ENCODE peak calls at places on chromosomes 2 and 18, in nine cellular contexts. H is HCT116, P is lower leg skin, D is ovary, Z is stomach, N is sigmoid colon, A is adrenal gland, U is Peyer's patch, J is transverse colon. Y is an unnamed sample.

GRCh38 chr2:230600881-230601280 is 111.8 kb upstream of the CAB39 start:
- DNase-seq in H (no peak), P (no peak), D (no peak), Z (no peak), N (no peak), A (no peak), U (no peak), J (no peak), Y (no peak)

GRCh38 chr2:51014722-51015121 is 17.2 kb downstream of the NRXN1 start:
- DNase-seq in H (no peak), P (no peak), D (no peak), Z (no peak), N (no peak), A (no peak), U (no peak), J (no peak), Y (no peak)

GRCh38 chr2:9972621-9973445 is 21.3 kb downstream of the GRHL1 start:
- DNase-seq in H (no peak), P (peak), D (no peak), Z (peak), N (no peak), A (no peak), U (no peak), J (no peak), Y (no peak)

GRCh38 chr2:239856620-239857285 is 168.4 kb downstream of the NDUFA10 start:
- DNase-seq in H (no peak), P (peak), D (no peak), Z (no peak), N (no peak), A (no peak), U (no peak), J (no peak), Y (no peak)

GRCh38 chr18:38940863-38941531 is 1375.4 kb upstream of the CELF4 start:
- DNase-seq in H (peak), P (no peak), D (no peak), Z (no peak), N (no peak), A (peak), U (peak), J (no peak), Y (peak)

GRCh38 chr18:63158676-63159291 is 160.8 kb downstream of the BCL2 start:
- DNase-seq in H (no peak), P (no peak), D (no peak), Z (no peak), N (no peak), A (no peak), U (no peak), J (no peak), Y (no peak)

GRCh38 chr2:232325324-232326273 is 53.0 kb upstream of the ALPP start:
- DNase-seq in H (no peak), P (no peak), D (peak), Z (peak), N (peak), A (peak), U (peak), J (peak), Y (peak)

GRCh38 chr18:71077451-71077850 is 788.6 kb downstream of the SOCS6 start:
- DNase-seq in H (no peak), P (no peak), D (no peak), Z (no peak), N (no peak), A (no peak), U (no peak), J (no peak), Y (no peak)

GRCh38 chr2:111701266-111701665 is 182.7 kb downstream of the ANAPC1 start:
- DNase-seq in H (no peak), P (no peak), D (no peak), Z (no peak), N (peak), A (no peak), U (no peak), J (no peak), Y (no peak)

GRCh38 chr2:109129921-109130725 is 1.1 kb downstream of the SH3RF3 start:
- DNase-seq in H (no peak), P (no peak), D (peak), Z (no peak), N (peak), A (peak), U (no peak), J (peak), Y (no peak)

GRCh38 chr2:158994920-158995676 is 26.7 kb downstream of the TANC1 start:
- DNase-seq in H (no peak), P (no peak), D (no peak), Z (no peak), N (no peak), A (no peak), U (no peak), J (no peak), Y (no peak)

GRCh38 chr2:134284119-134284670 is 30.3 kb downstream of the MGAT5 start:
- DNase-seq in H (no peak), P (no peak), D (no peak), Z (no peak), N (no peak), A (no peak), U (no peak), J (no peak), Y (no peak)

GRCh38 chr18:62017618-62018017 is 124.8 kb upstream of the RNF152 start:
- DNase-seq in H (no peak), P (no peak), D (peak), Z (no peak), N (no peak), A (no peak), U (no peak), J (no peak), Y (no peak)

GRCh38 chr2:190911813-190912212 is 31.2 kb downstream of the GLS start:
- DNase-seq in H (no peak), P (no peak), D (no peak), Z (no peak), N (no peak), A (no peak), U (no peak), J (no peak), Y (peak)

GRCh38 chr2:217732995-217733394 is 269.8 kb downstream of the TNS1 start:
- DNase-seq in H (no peak), P (no peak), D (no peak), Z (no peak), N (no peak), A (no peak), U (no peak), J (no peak), Y (no peak)

GRCh38 chr2:109147405-109147804 is 18.4 kb downstream of the SH3RF3 start:
- DNase-seq in H (no peak), P (no peak), D (no peak), Z (no peak), N (no peak), A (no peak), U (no peak), J (no peak), Y (no peak)

GRCh38 chr2:44680983-44681481 is 260.5 kb upstream of the SIX3 start:
- DNase-seq in H (no peak), P (no peak), D (no peak), Z (no peak), N (no peak), A (no peak), U (no peak), J (no peak), Y (no peak)

GRCh38 chr2:228767196-228767595 is 503.9 kb downstream of the PID1 start:
- DNase-seq in H (no peak), P (no peak), D (no peak), Z (no peak), N (no peak), A (no peak), U (no peak), J (no peak), Y (no peak)

GRCh38 chr2:222304737-222305509 is 6.1 kb upstream of the PAX3 start:
- DNase-seq in H (no peak), P (no peak), D (no peak), Z (no peak), N (no peak), A (no peak), U (no peak), J (no peak), Y (no peak)

GRCh38 chr18:3402962-3403585 is 46.9 kb upstream of the TGIF1 start:
- DNase-seq in H (no peak), P (no peak), D (no peak), Z (no peak), N (no peak), A (no peak), U (peak), J (no peak), Y (peak)

GRCh38 chr18:73683618-73684238 is 463.9 kb downstream of the FBXO15 start:
- DNase-seq in H (no peak), P (no peak), D (no peak), Z (no peak), N (no peak), A (no peak), U (no peak), J (no peak), Y (peak)

GRCh38 chr2:60998628-60999545 is 18.6 kb upstream of the PEX13 start:
- DNase-seq in H (no peak), P (no peak), D (no peak), Z (no peak), N (no peak), A (no peak), U (no peak), J (no peak), Y (peak)

GRCh38 chr2:20611077-20611843 is 39.6 kb downstream of the HS1BP3 start:
- DNase-seq in H (no peak), P (no peak), D (peak), Z (peak), N (peak), A (peak), U (no peak), J (peak), Y (no peak)

GRCh38 chr2:174094542-174094941 is 129.4 kb upstream of the SP3 start:
- DNase-seq in H (no peak), P (no peak), D (no peak), Z (no peak), N (no peak), A (no peak), U (no peak), J (no peak), Y (no peak)

GRCh38 chr2:31729442-31730092 is 148.8 kb upstream of the SRD5A2 start:
- DNase-seq in H (peak), P (no peak), D (no peak), Z (no peak), N (no peak), A (no peak), U (no peak), J (no peak), Y (no peak)

GRCh38 chr2:227430644-227431043 is 41.3 kb upstream of the AGFG1 start:
- DNase-seq in H (no peak), P (no peak), D (no peak), Z (no peak), N (no peak), A (no peak), U (no peak), J (no peak), Y (no peak)

GRCh38 chr18:59029663-59030421 is 109.8 kb upstream of the SEC11C start:
- DNase-seq in H (no peak), P (no peak), D (no peak), Z (no peak), N (no peak), A (no peak), U (no peak), J (no peak), Y (no peak)

GRCh38 chr18:44733069-44733753 is 52.5 kb downstream of the SETBP1 start:
- DNase-seq in H (no peak), P (peak), D (no peak), Z (no peak), N (no peak), A (peak), U (no peak), J (no peak), Y (no peak)

GRCh38 chr18:4524096-4524495 is 69.0 kb upstream of the DLGAP1 start:
- DNase-seq in H (no peak), P (no peak), D (no peak), Z (no peak), N (no peak), A (no peak), U (no peak), J (no peak), Y (no peak)

GRCh38 chr2:96952976-96953610 is 33.3 kb downstream of the FAM178B start:
- DNase-seq in H (no peak), P (peak), D (peak), Z (peak), N (peak), A (peak), U (no peak), J (peak), Y (no peak)

GRCh38 chr2:127591221-127591923 is 54.6 kb upstream of the GPR17 start:
- DNase-seq in H (peak), P (no peak), D (no peak), Z (peak), N (peak), A (peak), U (peak), J (peak), Y (peak)

GRCh38 chr2:168559187-168559586 is 103.1 kb downstream of the CERS6 start:
- DNase-seq in H (peak), P (no peak), D (no peak), Z (peak), N (no peak), A (peak), U (no peak), J (no peak), Y (no peak)

GRCh38 chr2:171469176-171469575 is 35.1 kb downstream of the DCAF17 start:
- DNase-seq in H (no peak), P (no peak), D (no peak), Z (no peak), N (no peak), A (no peak), U (no peak), J (no peak), Y (no peak)

GRCh38 chr2:186456941-186457340 is 29.1 kb upstream of the ZC3H15 start:
- DNase-seq in H (no peak), P (no peak), D (no peak), Z (no peak), N (no peak), A (no peak), U (no peak), J (no peak), Y (no peak)

GRCh38 chr2:241224068-241224850 is 35.8 kb downstream of the ANO7 start:
- DNase-seq in H (no peak), P (no peak), D (peak), Z (no peak), N (no peak), A (peak), U (no peak), J (no peak), Y (no peak)
- TF ChIP-seq POLR2A in H (no peak), P (no peak), D (no peak), Z (no peak), N (no peak), A (no peak), U (no peak), J (no peak), Y (no peak)

GRCh38 chr2:234496835-234497591 is at the start of gene ARL4C:
- DNase-seq in H (no peak), P (peak), D (peak), Z (peak), N (peak), A (peak), U (peak), J (peak), Y (peak)
- TF ChIP-seq POLR2A in H (no peak), P (no peak), D (no peak), Z (no peak), N (no peak), A (peak), U (peak), J (peak), Y (no peak)

GRCh38 chr2:27717070-27717453 is 53.4 kb downstream of the SLC4A1AP start:
- DNase-seq in H (no peak), P (no peak), D (no peak), Z (no peak), N (no peak), A (no peak), U (no peak), J (no peak), Y (no peak)

GRCh38 chr2:27714851-27715291 is 51.2 kb downstream of the SLC4A1AP start:
- DNase-seq in H (no peak), P (no peak), D (no peak), Z (no peak), N (no peak), A (no peak), U (no peak), J (no peak), Y (no peak)

GRCh38 chr2:27714053-27714452 is 50.4 kb downstream of the SLC4A1AP start:
- DNase-seq in H (no peak), P (no peak), D (no peak), Z (no peak), N (no peak), A (no peak), U (no peak), J (no peak), Y (no peak)

GRCh38 chr2:27716301-27717069 is 52.8 kb downstream of the SLC4A1AP start:
- DNase-seq in H (no peak), P (no peak), D (no peak), Z (no peak), N (no peak), A (no peak), U (no peak), J (no peak), Y (no peak)

DNA sequence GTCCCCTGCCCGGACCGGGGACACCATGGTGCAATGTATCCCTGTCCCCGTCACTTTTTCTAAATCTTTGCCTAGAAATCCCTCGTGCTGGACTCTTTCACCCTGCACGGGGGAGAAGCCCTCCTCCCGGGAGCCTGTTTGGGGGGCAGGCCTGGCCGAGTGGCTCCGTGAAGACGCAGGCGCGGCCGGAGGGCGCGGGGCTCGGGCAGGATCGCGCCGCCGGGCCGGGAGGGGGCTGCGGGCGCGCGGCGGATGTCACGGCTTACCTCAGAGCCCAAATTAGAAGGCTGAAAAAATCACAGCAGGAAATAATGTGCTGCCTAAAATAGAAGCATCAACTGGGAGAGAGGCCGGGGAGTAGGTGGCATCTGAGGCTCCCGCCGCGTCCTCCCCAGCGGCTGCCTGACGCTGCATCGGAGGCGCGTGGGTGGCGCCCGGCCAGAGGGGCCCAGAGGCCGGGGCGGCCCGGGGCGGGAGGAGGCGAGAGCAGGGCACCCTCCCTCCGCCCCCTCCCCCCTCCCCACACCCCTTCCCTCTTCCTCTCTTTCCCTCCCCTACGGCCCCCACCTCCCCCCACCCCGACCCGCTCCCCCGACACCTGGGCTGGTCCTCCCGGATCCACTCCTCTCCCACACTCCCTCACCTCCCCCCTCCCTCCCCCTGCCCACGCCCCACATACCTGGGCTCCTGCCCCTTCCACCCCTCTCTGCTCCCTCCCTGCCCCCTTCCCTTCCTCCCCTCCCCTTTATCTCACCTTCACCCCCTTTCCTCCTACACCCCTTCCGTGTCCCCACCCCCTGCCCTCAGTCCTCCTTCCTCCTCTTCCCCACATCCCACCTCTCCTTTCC is 51.9 kb downstream of the SLC4A1AP start:
- DNase-seq in H (no peak), P (no peak), D (peak), Z (no peak), N (no peak), A (peak), U (no peak), J (no peak), Y (no peak)
- TF ChIP-seq POLR2A in H (no peak), P (no peak), D (peak), Z (no peak), N (no peak), A (peak), U (no peak), J (no peak), Y (no peak)

GRCh38 chr2:39435254-39435653 is 1.8 kb downstream of the MAP4K3 start:
- DNase-seq in H (no peak), P (no peak), D (no peak), Z (no peak), N (no peak), A (no peak), U (no peak), J (no peak), Y (peak)

GRCh38 chr2:39435974-39436591 is 1.0 kb downstream of the MAP4K3 start:
- DNase-seq in H (no peak), P (peak), D (no peak), Z (no peak), N (no peak), A (peak), U (no peak), J (no peak), Y (peak)

GRCh38 chr2:39436592-39437521 is at the start of gene MAP4K3:
- DNase-seq in H (peak), P (peak), D (peak), Z (peak), N (peak), A (peak), U (peak), J (peak), Y (peak)

GRCh38 chr2:39434233-39434897 is 2.7 kb downstream of the MAP4K3 start:
- DNase-seq in H (no peak), P (no peak), D (no peak), Z (no peak), N (no peak), A (no peak), U (no peak), J (no peak), Y (peak)

DNA sequence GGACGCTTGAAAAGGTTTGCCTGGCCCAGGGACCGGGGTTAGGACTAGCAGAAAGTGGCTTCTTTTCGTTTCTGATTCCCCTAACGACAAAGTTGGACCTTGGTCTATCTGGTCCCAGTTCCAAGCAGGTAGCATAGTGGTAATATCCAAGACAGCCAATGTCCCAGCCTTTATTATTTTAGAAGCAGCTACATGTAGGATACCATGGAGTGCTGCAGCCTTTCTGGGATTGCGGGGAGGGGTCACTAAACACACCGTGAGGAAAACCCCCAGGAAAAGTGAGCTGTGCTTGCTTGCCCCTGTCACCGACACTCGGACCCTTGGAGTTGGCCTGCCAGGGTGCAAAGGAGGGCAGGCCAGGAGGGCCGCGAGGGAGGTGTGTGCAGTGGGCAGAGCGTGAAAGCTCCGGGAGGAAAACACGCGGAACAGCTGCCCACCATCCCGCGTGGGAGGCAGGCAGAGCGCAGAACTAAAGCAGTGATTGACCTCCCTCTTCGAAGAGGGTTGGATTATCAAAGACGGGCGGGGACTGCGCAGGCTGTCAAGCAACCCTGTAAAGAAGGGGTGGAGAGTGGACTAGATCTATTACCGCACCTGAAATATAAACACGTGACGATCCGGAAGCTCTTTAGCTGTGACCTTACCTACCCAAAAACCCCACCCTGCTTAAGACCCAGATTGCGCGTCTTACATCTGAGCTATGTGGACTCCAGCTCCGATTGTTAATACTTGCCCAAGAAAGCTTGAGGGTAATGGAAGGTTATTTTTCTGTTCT is 624 bp upstream of the MAP4K3 start:
- DNase-seq in H (peak), P (no peak), D (peak), Z (peak), N (peak), A (peak), U (peak), J (peak), Y (peak)
- TF ChIP-seq POLR2A in H (peak), P (no peak), D (no peak), Z (no peak), N (no peak), A (no peak), U (peak), J (peak), Y (no peak)